ENCODE peak calls at places on chromosome 9, in five cellular contexts. Z is HT-29, I is kidney epithelial cell, B is smooth muscle cell of the brain vasculature, F is psoas muscle. D is an unnamed sample.

GRCh38 chr9:85118990-85119755 is 449.6 kb downstream of the NTRK2 start:
- DNase-seq in Z (no peak), I (no peak), B (no peak), F (no peak), D (no peak)

GRCh38 chr9:90580576-90580975 is 62.0 kb downstream of the DIRAS2 start:
- DNase-seq in Z (no peak), I (no peak), B (no peak), F (no peak), D (no peak)

GRCh38 chr9:137619240-137620090 is 660 bp downstream of the EHMT1 start:
- DNase-seq in Z (peak), I (no peak), B (no peak), F (peak), D (no peak)

GRCh38 chr9:134642385-134643181 is 980 bp downstream of the COL5A1 start:
- DNase-seq in Z (no peak), I (no peak), B (peak), F (peak), D (no peak)

GRCh38 chr9:34929506-34930102 is 28.5 kb upstream of the PHF24 start:
- DNase-seq in Z (peak), I (no peak), B (no peak), F (no peak), D (no peak)

GRCh38 chr9:104775574-104775936 is 11.6 kb downstream of the NIPSNAP3B start:
- DNase-seq in Z (no peak), I (no peak), B (no peak), F (no peak), D (no peak)

GRCh38 chr9:74322661-74323314 is 174.3 kb upstream of the RORB start:
- DNase-seq in Z (no peak), I (no peak), B (no peak), F (no peak), D (no peak)

GRCh38 chr9:114434878-114435311 is 47.1 kb upstream of the AKNA start:
- DNase-seq in Z (peak), I (no peak), B (peak), F (no peak), D (no peak)

GRCh38 chr9:764105-764524 is 77.4 kb upstream of the DMRT1 start:
- DNase-seq in Z (peak), I (no peak), B (peak), F (peak), D (no peak)

GRCh38 chr9:137615387-137615871 is 3.4 kb upstream of the EHMT1 start:
- DNase-seq in Z (no peak), I (no peak), B (no peak), F (no peak), D (no peak)

GRCh38 chr9:2066312-2067273 is 51.4 kb downstream of the SMARCA2 start:
- DNase-seq in Z (peak), I (no peak), B (no peak), F (no peak), D (no peak)

GRCh38 chr9:123089040-123089439 is 55.6 kb downstream of the GPR21 start:
- DNase-seq in Z (no peak), I (no peak), B (no peak), F (no peak), D (no peak)

GRCh38 chr9:88532320-88532719 is 2.7 kb upstream of the NXNL2 start:
- DNase-seq in Z (no peak), I (peak), B (no peak), F (peak), D (no peak)

GRCh38 chr9:4334439-4334838 is 34.6 kb upstream of the GLIS3 start:
- DNase-seq in Z (peak), I (peak), B (no peak), F (peak), D (no peak)

GRCh38 chr9:123710299-123710698 is 219.6 kb downstream of the DENND1A start:
- DNase-seq in Z (no peak), I (peak), B (no peak), F (no peak), D (no peak)

GRCh38 chr9:131721096-131721495 is 18.8 kb downstream of the RAPGEF1 start:
- DNase-seq in Z (no peak), I (no peak), B (no peak), F (no peak), D (no peak)

GRCh38 chr9:21994526-21994995 is at the start of gene CDKN2B-AS1:
- DNase-seq in Z (peak), I (no peak), B (no peak), F (peak), D (no peak)

GRCh38 chr9:106860731-106861584 is 2.0 kb upstream of the ZNF462 start:
- DNase-seq in Z (no peak), I (no peak), B (no peak), F (peak), D (no peak)

GRCh38 chr9:129619787-129620668 is 873 bp downstream of the C9orf50 start:
- DNase-seq in Z (no peak), I (no peak), B (no peak), F (no peak), D (no peak)

GRCh38 chr9:127283917-127284316 is 19.3 kb downstream of the GARNL3 start:
- DNase-seq in Z (peak), I (peak), B (no peak), F (peak), D (no peak)

GRCh38 chr9:78707481-78707977 is 410.6 kb downstream of the PSAT1 start:
- DNase-seq in Z (no peak), I (no peak), B (no peak), F (no peak), D (peak)

GRCh38 chr9:94156549-94157407 is 72.5 kb downstream of the PTPDC1 start:
- DNase-seq in Z (peak), I (no peak), B (peak), F (peak), D (no peak)

D was measured in GM12878.